ENCODE peak calls at places on chromosome 16, in four cellular contexts. S is CD4-positive, CD25-positive, alpha-beta regulatory T cell; F is cardiac muscle cell; E is heart right ventricle. T is an unnamed sample.

GRCh38 chr16:27776556-27776955 is 226.6 kb downstream of the KATNIP start:
- DNase-seq in S (no peak), F (no peak), E (no peak), T (no peak)

GRCh38 chr16:11006666-11007065 is 62.3 kb downstream of the CLEC16A start:
- DNase-seq in S (no peak), F (no peak), E (no peak), T (no peak)

GRCh38 chr16:81035398-81035974 is at the start of gene ATMIN:
- DNase-seq in S (peak; percentile 89), F (peak; percentile 90), E (peak; percentile 76), T (peak; percentile 93)

GRCh38 chr16:23368469-23368868 is 66.4 kb downstream of the SCNN1B start:
- DNase-seq in S (no peak), F (no peak), E (no peak), T (no peak)

GRCh38 chr16:75996491-75996890 is 270.2 kb upstream of the CPHXL start:
- DNase-seq in S (no peak), F (no peak), E (no peak), T (no peak)

GRCh38 chr16:30888856-30889499 is 4.9 kb downstream of the BCL7C start:
- DNase-seq in S (no peak), F (no peak), E (no peak), T (no peak)

GRCh38 chr16:87854907-87855683 is 14.2 kb downstream of the SLC7A5 start:
- DNase-seq in S (no peak), F (no peak), E (no peak), T (no peak)

GRCh38 chr16:80735846-80736245 is 68.6 kb downstream of the CDYL2 start:
- DNase-seq in S (no peak), F (no peak), E (no peak), T (no peak)

GRCh38 chr16:2963074-2963610 is 933 bp upstream of the KREMEN2 start:
- DNase-seq in S (no peak), F (no peak), E (no peak), T (no peak)

GRCh38 chr16:55118701-55119260 is 188.1 kb downstream of the IRX5 start:
- DNase-seq in S (no peak), F (no peak), E (no peak), T (no peak)

GRCh38 chr16:59478806-59479205 is 744.7 kb upstream of the GOT2 start:
- DNase-seq in S (no peak), F (no peak), E (no peak), T (no peak)

GRCh38 chr16:84482951-84483881 is 21.2 kb downstream of the MEAK7 start:
- DNase-seq in S (no peak), F (no peak), E (no peak), T (peak; percentile 18)

GRCh38 chr16:67163164-67163902 is 1.2 kb upstream of the HSF4 start:
- DNase-seq in S (peak; percentile 32), F (peak; percentile 56), E (no peak), T (no peak)

GRCh38 chr16:6195966-6196365 is 1098.4 kb upstream of the EEF2KMT start:
- DNase-seq in S (no peak), F (no peak), E (no peak), T (no peak)

GRCh38 chr16:75039941-75040340 is 41.1 kb downstream of the ZNRF1 start:
- DNase-seq in S (no peak), F (no peak), E (no peak), T (no peak)

GRCh38 chr16:3961449-3961849 is 80.9 kb upstream of the CREBBP start:
- DNase-seq in S (no peak), F (no peak), E (no peak), T (no peak)

GRCh38 chr16:662095-662494 is 5.8 kb upstream of the RHOT2 start:
- DNase-seq in S (no peak), F (no peak), E (no peak), T (no peak)

GRCh38 chr16:11234884-11235702 is 20.9 kb downstream of the SOCS1 start:
- DNase-seq in S (no peak), F (no peak), E (no peak), T (no peak)

GRCh38 chr16:9966569-9967157 is 215.6 kb downstream of the GRIN2A start:
- DNase-seq in S (no peak), F (no peak), E (no peak), T (no peak)

GRCh38 chr16:85460252-85460982 is 152.7 kb upstream of the GSE1 start:
- DNase-seq in S (no peak), F (peak; percentile 73), E (no peak), T (no peak)

GRCh38 chr16:84818989-84819643 is 669 bp upstream of the CRISPLD2 start:
- DNase-seq in S (no peak), F (no peak), E (no peak), T (no peak)

GRCh38 chr16:66935319-66936011 is at the start of gene CES2:
- DNase-seq in S (no peak), F (no peak), E (peak; percentile 49), T (peak; percentile 86)

GRCh38 chr16:71645450-71645849 is 19.5 kb downstream of the MARVELD3 start:
- DNase-seq in S (no peak), F (peak; percentile 68), E (no peak), T (no peak)

GRCh38 chr16:73047536-73048291 is at the start of gene ZFHX3:
- DNase-seq in S (no peak), F (peak; percentile 65), E (peak; percentile 68), T (peak; percentile 79)

GRCh38 chr16:73048292-73049050 is 543 bp upstream of the ZFHX3 start:
- DNase-seq in S (no peak), F (peak; percentile 24), E (peak; percentile 72), T (peak; percentile 50)

GRCh38 chr16:73051216-73051615 is 3.3 kb upstream of the ZFHX3 start:
- DNase-seq in S (no peak), F (no peak), E (no peak), T (no peak)

GRCh38 chr16:73050115-73051099 is 2.5 kb upstream of the ZFHX3 start:
- DNase-seq in S (no peak), F (no peak), E (no peak), T (no peak)

DNA sequence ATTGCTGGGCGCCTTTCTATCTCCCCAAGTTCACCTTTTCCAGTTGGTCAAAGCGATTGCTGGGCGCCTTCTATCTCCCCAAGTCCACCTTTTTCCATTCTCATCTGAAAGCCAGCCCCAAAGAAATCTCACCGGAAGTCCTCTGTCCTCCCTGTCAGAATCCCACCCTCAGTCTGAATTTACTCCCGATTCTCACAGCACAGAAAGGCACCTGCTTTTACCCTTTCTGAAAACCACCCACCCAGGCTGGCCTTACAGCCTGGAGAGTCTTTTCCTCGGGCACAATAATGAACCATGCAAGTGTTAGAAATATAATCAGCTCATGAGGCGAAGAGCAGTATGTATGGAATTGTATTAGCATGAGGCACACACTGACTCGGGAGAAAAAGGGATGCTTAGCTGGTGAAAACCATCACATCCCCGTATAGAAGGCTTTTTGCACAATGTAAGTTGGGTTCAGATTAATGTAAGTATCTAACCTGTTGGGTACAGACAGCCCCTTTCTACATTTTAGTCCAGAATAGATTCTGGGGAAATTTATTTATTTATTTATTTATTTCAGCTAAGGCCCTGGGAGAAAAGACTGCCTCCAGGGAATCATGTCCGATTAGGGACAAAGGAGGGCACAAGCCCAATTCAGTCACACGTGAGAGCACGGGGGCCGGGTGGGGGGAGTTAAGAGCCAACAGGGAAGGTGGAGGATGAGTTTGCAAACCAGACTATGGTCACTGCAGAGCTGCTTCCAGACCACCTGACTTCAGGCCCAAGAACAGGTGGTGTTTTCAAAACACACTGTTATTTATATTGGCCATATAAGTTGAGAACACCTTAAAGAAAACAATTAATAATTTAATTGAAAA is 1.4 kb upstream of the ZFHX3 start:
- DNase-seq in S (no peak), F (no peak), E (no peak), T (no peak)
- H3K4me1 ChIP-seq in S (no peaks in the 10 kb centered on the region), F (peaks cover 64% of the 10 kb centered on the region), E (peaks cover 81% of the 10 kb centered on the region), T (peaks cover 82% of the 10 kb centered on the region)

GRCh38 chr16:86797700-86798099 is 219.4 kb downstream of the FOXL1 start:
- DNase-seq in S (no peak), F (no peak), E (no peak), T (no peak)

GRCh38 chr16:86798247-86799041 is 220.1 kb downstream of the FOXL1 start:
- DNase-seq in S (no peak), F (no peak), E (no peak), T (no peak)

GRCh38 chr16:86791287-86792074 is 213.1 kb downstream of the FOXL1 start:
- DNase-seq in S (no peak), F (no peak), E (no peak), T (no peak)

GRCh38 chr16:86789621-86790051 is 211.3 kb downstream of the FOXL1 start:
- DNase-seq in S (no peak), F (no peak), E (no peak), T (no peak)

DNA sequence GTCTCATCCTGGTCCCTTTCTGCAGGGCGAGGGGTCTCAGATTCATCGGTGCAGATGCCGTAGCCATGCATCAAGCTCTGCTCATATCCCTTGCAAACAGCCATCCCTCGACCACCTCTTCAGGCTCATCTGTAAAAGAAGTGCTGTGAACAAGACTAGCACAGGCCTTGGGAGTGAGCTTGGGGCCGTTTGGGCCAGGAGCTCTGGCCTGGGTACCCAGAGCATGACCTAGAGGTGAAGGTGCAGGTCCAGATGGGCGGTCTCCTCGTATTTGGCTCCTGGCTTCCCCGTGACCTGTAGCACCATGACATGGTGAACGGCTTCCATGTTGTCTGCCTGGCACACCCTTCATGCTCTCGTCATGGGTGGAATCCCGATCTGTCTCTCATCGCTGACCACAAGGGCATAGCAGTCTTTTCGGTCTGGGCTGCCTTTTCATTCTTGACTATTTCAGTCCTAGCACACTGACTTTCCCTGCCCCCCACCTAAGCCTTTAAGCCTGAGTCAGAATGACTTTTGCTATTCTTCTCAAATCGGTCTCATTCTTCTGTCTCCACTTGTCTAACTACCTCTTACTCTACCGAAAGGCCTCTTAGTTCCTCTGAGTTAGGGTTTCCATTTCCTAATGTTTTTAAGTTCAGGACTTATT is 216.0 kb downstream of the FOXL1 start:
- DNase-seq in S (no peak), F (no peak), E (no peak), T (no peak)
- H3K4me1 ChIP-seq in S (no peaks in the 10 kb centered on the region), F (no peaks in the 10 kb centered on the region), E (no peaks in the 10 kb centered on the region), T (no peaks in the 10 kb centered on the region)

GRCh38 chr16:89366561-89367537 is 123.5 kb downstream of the ANKRD11 start:
- DNase-seq in S (no peak), F (no peak), E (no peak), T (no peak)
- H3K4me1 ChIP-seq in S (peaks cover 68% of the 10 kb centered on the region), F (peaks cover 22% of the 10 kb centered on the region), E (peaks cover 86% of the 10 kb centered on the region), T (peaks cover 81% of the 10 kb centered on the region)

DNA sequence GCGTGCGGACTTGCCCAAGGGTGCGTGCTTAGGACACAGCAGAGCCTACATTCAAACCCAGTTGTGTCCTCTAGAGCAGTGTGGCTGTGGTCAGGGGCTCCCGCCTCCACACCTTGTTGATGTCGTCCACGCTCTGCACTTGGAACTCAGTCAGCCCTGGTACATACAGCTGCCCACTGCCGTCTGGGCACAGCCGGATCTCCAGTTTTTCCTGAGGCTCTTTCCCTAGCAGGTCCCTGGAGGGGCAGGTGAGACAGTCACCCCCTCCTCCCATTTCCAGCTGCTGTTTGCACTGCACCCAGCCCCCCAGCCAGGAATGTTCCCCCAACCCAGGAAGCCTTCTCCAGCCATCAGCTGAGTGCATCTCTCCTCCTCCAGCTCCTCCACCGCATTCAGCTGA is 25.7 kb downstream of the KATNB1 start:
- DNase-seq in S (no peak), F (no peak), E (no peak), T (no peak)
- H3K4me1 ChIP-seq in S (no peaks in the 10 kb centered on the region), F (no peaks in the 10 kb centered on the region), E (peaks cover 42% of the 10 kb centered on the region), T (peaks cover 8% of the 10 kb centered on the region)